ENCODE peak calls at places on chromosomes 6 and 20, in eight cellular contexts. C, E, D, P, W, F, U and J are unnamed samples.

GRCh38 chr20:49862607-49863200 is 50.1 kb downstream of the SLC9A8 start:
- DNase-seq in C (no peak), E (no peak), D (no peak), P (no peak), W (no peak), F (no peak), U (no peak), J (no peak)

GRCh38 chr6:38184780-38185080 is 365.2 kb downstream of the ZFAND3 start:
- DNase-seq in C (no peak), E (no peak), D (no peak), P (no peak), W (no peak), F (no peak), U (no peak), J (no peak)

GRCh38 chr6:2166717-2167116 is 78.7 kb downstream of the GMDS start:
- DNase-seq in C (no peak), E (no peak), D (no peak), P (no peak), W (no peak), F (no peak), U (no peak), J (no peak)

GRCh38 chr6:16322666-16323312 is 84.4 kb downstream of the GMPR start:
- DNase-seq in C (peak), E (peak), D (peak), P (peak), W (peak), F (peak), U (peak), J (peak)

GRCh38 chr6:127796713-127797112 is 104.1 kb downstream of the THEMIS start:
- DNase-seq in C (no peak), E (no peak), D (no peak), P (no peak), W (no peak), F (no peak), U (no peak), J (no peak)

GRCh38 chr6:130050230-130050629 is 31.8 kb downstream of the L3MBTL3 start:
- DNase-seq in C (peak), E (no peak), D (no peak), P (no peak), W (no peak), F (no peak), U (no peak), J (no peak)

GRCh38 chr20:58647814-58648501 is 3.1 kb upstream of the STX16 start:
- DNase-seq in C (peak), E (no peak), D (no peak), P (no peak), W (peak), F (no peak), U (no peak), J (no peak)

GRCh38 chr20:39358052-39358451 is 395.9 kb downstream of the DHX35 start:
- DNase-seq in C (no peak), E (no peak), D (no peak), P (no peak), W (no peak), F (no peak), U (no peak), J (no peak)

GRCh38 chr6:1464796-1465348 is 75.5 kb downstream of the FOXF2 start:
- DNase-seq in C (no peak), E (no peak), D (no peak), P (no peak), W (no peak), F (no peak), U (no peak), J (no peak)

GRCh38 chr6:75445738-75446137 is 47.9 kb downstream of the FILIP1 start:
- DNase-seq in C (no peak), E (no peak), D (no peak), P (no peak), W (no peak), F (no peak), U (no peak), J (no peak)

GRCh38 chr20:3672864-3673550 is 8.8 kb downstream of the ADAM33 start:
- DNase-seq in C (no peak), E (no peak), D (no peak), P (no peak), W (no peak), F (no peak), U (no peak), J (no peak)

GRCh38 chr20:43066061-43066575 is 123.6 kb downstream of the PTPRT start:
- DNase-seq in C (no peak), E (no peak), D (no peak), P (no peak), W (no peak), F (no peak), U (no peak), J (no peak)

GRCh38 chr6:386688-387266 is 4.8 kb upstream of the IRF4 start:
- DNase-seq in C (no peak), E (no peak), D (no peak), P (no peak), W (no peak), F (no peak), U (no peak), J (no peak)

GRCh38 chr6:134267917-134268361 is 50.0 kb downstream of the SGK1 start:
- DNase-seq in C (no peak), E (no peak), D (no peak), P (no peak), W (peak), F (no peak), U (no peak), J (no peak)

GRCh38 chr20:9909167-9909566 is 70.3 kb upstream of the PAK5 start:
- DNase-seq in C (no peak), E (no peak), D (no peak), P (no peak), W (no peak), F (no peak), U (no peak), J (no peak)

GRCh38 chr20:56974499-56975250 is 291.8 kb downstream of the BMP7 start:
- DNase-seq in C (peak), E (no peak), D (peak), P (no peak), W (peak), F (no peak), U (no peak), J (no peak)

GRCh38 chr6:16239090-16239797 is 857 bp downstream of the GMPR start:
- DNase-seq in C (peak), E (no peak), D (peak), P (no peak), W (peak), F (no peak), U (no peak), J (no peak)

GRCh38 chr6:12851123-12851695 is 134.6 kb downstream of the PHACTR1 start:
- DNase-seq in C (no peak), E (no peak), D (no peak), P (no peak), W (no peak), F (no peak), U (no peak), J (no peak)

GRCh38 chr6:12348530-12349511 is 58.7 kb downstream of the EDN1 start:
- DNase-seq in C (peak), E (no peak), D (no peak), P (no peak), W (no peak), F (no peak), U (no peak), J (no peak)

GRCh38 chr6:85360794-85361642 is 88.9 kb upstream of the NT5E start:
- DNase-seq in C (peak), E (no peak), D (no peak), P (no peak), W (no peak), F (no peak), U (no peak), J (no peak)

GRCh38 chr20:46670585-46671584 is 18.4 kb downstream of the TP53RK start:
- DNase-seq in C (no peak), E (no peak), D (no peak), P (no peak), W (no peak), F (no peak), U (no peak), J (no peak)

GRCh38 chr6:160426146-160426545 is 78.0 kb downstream of the SLC22A3 start:
- DNase-seq in C (no peak), E (no peak), D (peak), P (no peak), W (no peak), F (no peak), U (no peak), J (no peak)

GRCh38 chr6:140586426-140587061 is 1212.1 kb upstream of the CITED2 start:
- DNase-seq in C (no peak), E (no peak), D (peak), P (no peak), W (no peak), F (no peak), U (no peak), J (no peak)

GRCh38 chr6:131766631-131767030 is 41.2 kb upstream of the ENPP1 start:
- DNase-seq in C (no peak), E (no peak), D (no peak), P (no peak), W (no peak), F (no peak), U (no peak), J (no peak)

GRCh38 chr20:1274485-1275313 is 8.6 kb downstream of the SNPH start:
- DNase-seq in C (no peak), E (no peak), D (no peak), P (no peak), W (no peak), F (no peak), U (no peak), J (no peak)

GRCh38 chr6:27053738-27054137 is 193.8 kb upstream of the PRSS16 start:
- DNase-seq in C (no peak), E (no peak), D (no peak), P (no peak), W (no peak), F (no peak), U (no peak), J (no peak)

GRCh38 chr6:127462391-127462790 is 3.2 kb upstream of the KIAA0408 start:
- DNase-seq in C (no peak), E (no peak), D (no peak), P (no peak), W (no peak), F (no peak), U (no peak), J (no peak)

GRCh38 chr20:47876348-47877056 is 91.2 kb upstream of the SULF2 start:
- DNase-seq in C (no peak), E (no peak), D (no peak), P (no peak), W (no peak), F (no peak), U (no peak), J (no peak)

GRCh38 chr6:168851460-168852103 is 402.1 kb downstream of the THBS2 start:
- DNase-seq in C (peak), E (no peak), D (no peak), P (no peak), W (no peak), F (no peak), U (no peak), J (no peak)

GRCh38 chr6:15184441-15184861 is 61.4 kb upstream of the JARID2 start:
- DNase-seq in C (no peak), E (no peak), D (peak), P (peak), W (no peak), F (no peak), U (no peak), J (no peak)

GRCh38 chr6:3450888-3451287 is 6.0 kb downstream of the SLC22A23 start:
- DNase-seq in C (no peak), E (no peak), D (no peak), P (no peak), W (no peak), F (no peak), U (no peak), J (no peak)

GRCh38 chr20:24027229-24027628 is 38.6 kb upstream of the GGTLC1 start:
- DNase-seq in C (no peak), E (peak), D (peak), P (peak), W (peak), F (peak), U (peak), J (no peak)

GRCh38 chr6:30096829-30097228 is 16.1 kb downstream of the TRIM31 start:
- DNase-seq in C (no peak), E (no peak), D (no peak), P (no peak), W (no peak), F (no peak), U (no peak), J (no peak)

GRCh38 chr6:1170793-1171192 is 141.1 kb upstream of the FOXQ1 start:
- DNase-seq in C (no peak), E (no peak), D (no peak), P (no peak), W (no peak), F (no peak), U (no peak), J (no peak)

GRCh38 chr6:165644586-165645266 is 18.3 kb downstream of the PDE10A start:
- DNase-seq in C (no peak), E (no peak), D (no peak), P (no peak), W (no peak), F (no peak), U (no peak), J (no peak)